ENCODE peak calls at places on chromosomes 16 and 17, in eight cellular contexts. B, H, T, N, L, A, R and U are unnamed samples.

GRCh38 chr17:63445571-63446217 is 412 bp downstream of the CYB561 start:
- DNase-seq in L (peak), R (no peak), H (peak), B (peak), T (no peak), A (no peak), N (peak), U (no peak)

GRCh38 chr17:42112552-42113176 is at the start of gene DHX58:
- DNase-seq in L (peak), B (peak), H (peak), R (peak), A (peak), N (peak), T (no peak), U (peak)

GRCh38 chr16:72937916-72938315 is 110.0 kb downstream of the ZFHX3 start:
- DNase-seq in L (no peak), B (no peak), R (no peak), A (no peak), H (no peak), N (no peak), T (no peak), U (no peak)

GRCh38 chr17:65064452-65065019 is 8.0 kb upstream of the GNA13 start:
- DNase-seq in L (peak), N (no peak), H (no peak), T (no peak), A (no peak), R (no peak), B (peak), U (peak)

GRCh38 chr16:7148606-7149005 is 184.0 kb upstream of the RBFOX1 start:
- DNase-seq in H (no peak), B (no peak), L (no peak), T (no peak), R (no peak), A (no peak), N (no peak), U (no peak)

GRCh38 chr17:49148171-49148570 is 15.6 kb downstream of the B4GALNT2 start:
- DNase-seq in N (no peak), L (no peak), A (no peak), B (no peak), R (no peak), T (no peak), H (no peak), U (no peak)

GRCh38 chr17:71681427-71682173 is 439.2 kb upstream of the SOX9 start:
- DNase-seq in B (no peak), H (no peak), T (no peak), A (no peak), L (no peak), N (no peak), R (no peak), U (no peak)

GRCh38 chr17:39246274-39246673 is 20.5 kb upstream of the STAC2 start:
- DNase-seq in L (no peak), B (no peak), H (no peak), N (no peak), A (no peak), R (no peak), T (no peak), U (no peak)

GRCh38 chr17:79114455-79115301 is 40.1 kb downstream of the ENGASE start:
- DNase-seq in B (peak), L (no peak), R (no peak), H (peak), N (no peak), T (no peak), A (no peak), U (no peak)

GRCh38 chr17:47192549-47192948 is 3.5 kb upstream of the CDC27 start:
- DNase-seq in T (no peak), A (no peak), L (no peak), B (no peak), R (no peak), N (peak), H (no peak), U (peak)

GRCh38 chr16:87263418-87264052 is 53.7 kb downstream of the C16orf95 start:
- DNase-seq in A (no peak), H (no peak), L (no peak), T (no peak), R (no peak), B (peak), N (no peak), U (no peak)

GRCh38 chr16:81625544-81626152 is 153.4 kb upstream of the PLCG2 start:
- DNase-seq in A (no peak), R (no peak), B (no peak), T (no peak), L (no peak), H (no peak), N (no peak), U (peak)

GRCh38 chr16:78285437-78285917 is 186.0 kb downstream of the WWOX start:
- DNase-seq in N (no peak), H (no peak), A (no peak), T (no peak), B (no peak), L (no peak), R (no peak), U (no peak)

GRCh38 chr17:19943026-19943425 is 34.6 kb downstream of the AKAP10 start:
- DNase-seq in H (no peak), B (no peak), N (no peak), T (no peak), A (no peak), L (no peak), R (no peak), U (no peak)

GRCh38 chr17:3893720-3894116 is 865 bp upstream of the CAMKK1 start:
- DNase-seq in L (no peak), R (no peak), N (no peak), A (no peak), H (no peak), B (no peak), T (no peak), U (no peak)

GRCh38 chr17:50056961-50057330 is 1.0 kb downstream of the ITGA3 start:
- DNase-seq in T (no peak), R (no peak), A (no peak), L (peak), H (no peak), B (no peak), N (no peak), U (no peak)

GRCh38 chr17:47286198-47286914 is 32.7 kb downstream of the ITGB3 start:
- DNase-seq in A (no peak), H (no peak), T (no peak), R (no peak), B (no peak), N (no peak), L (no peak), U (peak)

GRCh38 chr16:83706394-83706793 is 101.4 kb upstream of the HSBP1 start:
- DNase-seq in R (no peak), L (no peak), A (no peak), H (no peak), B (no peak), T (no peak), N (no peak), U (no peak)

GRCh38 chr17:49557204-49558024 is 18.3 kb upstream of the NXPH3 start:
- DNase-seq in B (peak), N (no peak), T (peak), A (no peak), R (no peak), L (peak), H (peak), U (peak)

GRCh38 chr16:76756951-76757350 is 434.0 kb upstream of the MON1B start:
- DNase-seq in B (no peak), N (no peak), T (no peak), L (no peak), H (no peak), A (no peak), R (no peak), U (no peak)

GRCh38 chr16:85586360-85587145 is 26.6 kb upstream of the GSE1 start:
- DNase-seq in L (no peak), H (no peak), B (no peak), A (no peak), R (no peak), T (no peak), N (no peak), U (no peak)

GRCh38 chr17:6510321-6511023 is 45.9 kb downstream of the PITPNM3 start:
- DNase-seq in L (peak), T (no peak), A (no peak), B (no peak), R (no peak), N (no peak), H (no peak), U (no peak)

GRCh38 chr17:40176409-40177110 is 710 bp upstream of the RAPGEFL1 start:
- DNase-seq in R (no peak), L (no peak), N (no peak), A (no peak), T (no peak), B (peak), H (no peak), U (no peak)

GRCh38 chr17:29111816-29112499 is 68.2 kb downstream of the MYO18A start:
- DNase-seq in N (peak), L (peak), A (peak), R (no peak), H (peak), B (no peak), T (peak), U (peak)

GRCh38 chr17:61717352-61717751 is 126.3 kb upstream of the NACA2 start:
- DNase-seq in H (no peak), T (no peak), N (no peak), A (no peak), B (no peak), L (no peak), R (no peak), U (no peak)

GRCh38 chr17:82799591-82799990 is 40.2 kb downstream of the ZNF750 start:
- DNase-seq in R (no peak), H (no peak), L (no peak), B (no peak), T (no peak), A (no peak), N (no peak), U (no peak)

GRCh38 chr17:32269377-32269776 is 3.7 kb downstream of the RHBDL3 start:
- DNase-seq in H (no peak), A (no peak), N (no peak), B (no peak), T (no peak), R (no peak), L (no peak), U (no peak)

GRCh38 chr16:48862087-48862532 is 252.1 kb upstream of the N4BP1 start:
- DNase-seq in H (peak), L (no peak), R (no peak), T (no peak), N (no peak), B (peak), A (no peak), U (peak)

GRCh38 chr16:27179500-27180072 is 23.7 kb upstream of the KDM8 start:
- DNase-seq in L (peak), T (peak), N (peak), A (peak), R (no peak), H (peak), B (no peak), U (peak)

GRCh38 chr16:1984347-1985225 is 593 bp downstream of the GFER start:
- DNase-seq in L (peak), N (no peak), B (no peak), H (no peak), T (no peak), A (no peak), R (no peak), U (no peak)